ENCODE peak calls at places on chromosomes 3 and 15, in four cellular contexts. One of them, this sample, is unnamed.

GRCh38 chr3:42043116-42043796 is 47.9 kb upstream of the TRAK1 start:
- DNase-seq in HEK293T: peak
- DNase-seq in hippocampal formation: no peak
- DNase-seq in occipital lobe: no peak
- DNase-seq in this sample: peak

GRCh38 chr15:76976572-76977270 is 18.2 kb upstream of the PSTPIP1 start:
- DNase-seq in HEK293T: no peak
- DNase-seq in hippocampal formation: no peak
- DNase-seq in occipital lobe: no peak
- DNase-seq in this sample: no peak

GRCh38 chr3:62145086-62145757 is 228.1 kb downstream of the FEZF2 start:
- DNase-seq in HEK293T: no peak
- DNase-seq in hippocampal formation: no peak
- DNase-seq in occipital lobe: no peak
- DNase-seq in this sample: no peak

GRCh38 chr3:64684715-64685261 is 3.0 kb downstream of the ADAMTS9 start:
- DNase-seq in HEK293T: peak
- DNase-seq in hippocampal formation: no peak
- DNase-seq in occipital lobe: no peak
- DNase-seq in this sample: peak

GRCh38 chr15:89004726-89005030 is 83.6 kb upstream of the ABHD2 start:
- DNase-seq in HEK293T: no peak
- DNase-seq in hippocampal formation: no peak
- DNase-seq in occipital lobe: no peak
- DNase-seq in this sample: no peak

GRCh38 chr3:13191016-13191415 is 117.8 kb upstream of the IQSEC1 start:
- DNase-seq in HEK293T: no peak
- DNase-seq in hippocampal formation: no peak
- DNase-seq in occipital lobe: no peak
- DNase-seq in this sample: no peak

GRCh38 chr15:31869640-31870335 is 160.5 kb upstream of the CHRNA7 start:
- DNase-seq in HEK293T: no peak
- DNase-seq in hippocampal formation: peak
- DNase-seq in occipital lobe: no peak
- DNase-seq in this sample: no peak

GRCh38 chr3:139265131-139266016 is 78.4 kb upstream of the MRPS22 start:
- DNase-seq in HEK293T: no peak
- DNase-seq in hippocampal formation: no peak
- DNase-seq in occipital lobe: no peak
- DNase-seq in this sample: no peak

GRCh38 chr3:105495021-105495420 is 128.3 kb downstream of the ALCAM start:
- DNase-seq in HEK293T: no peak
- DNase-seq in hippocampal formation: no peak
- DNase-seq in occipital lobe: no peak
- DNase-seq in this sample: no peak

GRCh38 chr3:47996440-47996839 is 19.8 kb downstream of the MAP4 start:
- DNase-seq in HEK293T: no peak
- DNase-seq in hippocampal formation: no peak
- DNase-seq in occipital lobe: no peak
- DNase-seq in this sample: no peak

GRCh38 chr3:37935756-37936666 is 54.6 kb upstream of the VILL start:
- DNase-seq in HEK293T: no peak
- DNase-seq in hippocampal formation: no peak
- DNase-seq in occipital lobe: no peak
- DNase-seq in this sample: no peak

GRCh38 chr15:64197425-64197824 is 34.6 kb upstream of the PPIB start:
- DNase-seq in HEK293T: no peak
- DNase-seq in hippocampal formation: no peak
- DNase-seq in occipital lobe: no peak
- DNase-seq in this sample: no peak

GRCh38 chr15:95446854-95447253 is 883.6 kb upstream of the NR2F2 start:
- DNase-seq in HEK293T: no peak
- DNase-seq in hippocampal formation: no peak
- DNase-seq in occipital lobe: no peak
- DNase-seq in this sample: no peak

GRCh38 chr3:126351086-126351770 is 6.0 kb downstream of the KLF15 start:
- DNase-seq in HEK293T: no peak
- DNase-seq in hippocampal formation: no peak
- DNase-seq in occipital lobe: no peak
- DNase-seq in this sample: no peak

GRCh38 chr3:14925729-14926591 is 21.4 kb upstream of the NR2C2 start:
- DNase-seq in HEK293T: peak
- DNase-seq in hippocampal formation: peak
- DNase-seq in occipital lobe: no peak
- DNase-seq in this sample: no peak

GRCh38 chr15:77822631-77823230 is 190.0 kb upstream of the LINGO1 start:
- DNase-seq in HEK293T: no peak
- DNase-seq in hippocampal formation: no peak
- DNase-seq in occipital lobe: no peak
- DNase-seq in this sample: no peak

GRCh38 chr3:18124501-18124900 is 300.6 kb downstream of the SATB1 start:
- DNase-seq in HEK293T: no peak
- DNase-seq in hippocampal formation: no peak
- DNase-seq in occipital lobe: no peak
- DNase-seq in this sample: no peak

GRCh38 chr3:94317054-94317453 is 254.2 kb downstream of the NSUN3 start:
- DNase-seq in HEK293T: no peak
- DNase-seq in hippocampal formation: peak
- DNase-seq in occipital lobe: no peak
- DNase-seq in this sample: no peak

GRCh38 chr15:31254431-31255175 is 72.0 kb upstream of the KLF13 start:
- DNase-seq in HEK293T: peak
- DNase-seq in hippocampal formation: no peak
- DNase-seq in occipital lobe: no peak
- DNase-seq in this sample: no peak

GRCh38 chr3:17740703-17741102 is 1.7 kb downstream of the TBC1D5 start:
- DNase-seq in HEK293T: no peak
- DNase-seq in hippocampal formation: no peak
- DNase-seq in occipital lobe: no peak
- DNase-seq in this sample: no peak

GRCh38 chr3:95343767-95344166 is 1280.9 kb downstream of the NSUN3 start:
- DNase-seq in HEK293T: no peak
- DNase-seq in hippocampal formation: no peak
- DNase-seq in occipital lobe: no peak
- DNase-seq in this sample: no peak